ENCODE peak calls at places on chromosome 22, in nine cellular contexts. One of them, this sample, is unnamed.

GRCh38 chr22:28917747-28918543 is 34.6 kb downstream of the ZNRF3 start:
- DNase-seq in right cardiac atrium: peak
- DNase-seq in psoas muscle: no peak
- DNase-seq in COR-L47: no peak
- DNase-seq in choroid plexus epithelial cell: peak
- DNase-seq in stimulated activated CD4-positive, alpha-beta T cell treated with anti-CD3 and anti-CD28 coated beads, Interleukin-2, amount 100 ng/mL, for 48 hours: no peak
- DNase-seq in brain microvascular endothelial cell: no peak
- DNase-seq in brain pericyte: peak
- DNase-seq in GM23248: no peak
- DNase-seq in this sample: peak

GRCh38 chr22:45216133-45217003 is 24.3 kb downstream of the KIAA0930 start:
- DNase-seq in GM23248: peak
- DNase-seq in choroid plexus epithelial cell: peak
- DNase-seq in COR-L47: no peak
- DNase-seq in psoas muscle: peak
- DNase-seq in brain microvascular endothelial cell: peak
- DNase-seq in stimulated activated CD4-positive, alpha-beta T cell treated with anti-CD3 and anti-CD28 coated beads, Interleukin-2, amount 100 ng/mL, for 48 hours: no peak
- DNase-seq in right cardiac atrium: no peak
- DNase-seq in brain pericyte: peak
- DNase-seq in this sample: peak

GRCh38 chr22:20218981-20219380 is 49.1 kb downstream of the RTN4R start:
- DNase-seq in stimulated activated CD4-positive, alpha-beta T cell treated with anti-CD3 and anti-CD28 coated beads, Interleukin-2, amount 100 ng/mL, for 48 hours: no peak
- DNase-seq in right cardiac atrium: no peak
- DNase-seq in GM23248: no peak
- DNase-seq in brain microvascular endothelial cell: no peak
- DNase-seq in choroid plexus epithelial cell: no peak
- DNase-seq in COR-L47: no peak
- DNase-seq in psoas muscle: no peak
- DNase-seq in brain pericyte: no peak
- DNase-seq in this sample: no peak

GRCh38 chr22:46754110-46754799 is 8.2 kb upstream of the TBC1D22A start:
- DNase-seq in brain microvascular endothelial cell: peak
- DNase-seq in choroid plexus epithelial cell: peak
- DNase-seq in right cardiac atrium: peak
- DNase-seq in stimulated activated CD4-positive, alpha-beta T cell treated with anti-CD3 and anti-CD28 coated beads, Interleukin-2, amount 100 ng/mL, for 48 hours: no peak
- DNase-seq in GM23248: peak
- DNase-seq in brain pericyte: no peak
- DNase-seq in psoas muscle: peak
- DNase-seq in COR-L47: no peak
- DNase-seq in this sample: peak

GRCh38 chr22:38943181-38943580 is 14.2 kb upstream of the APOBEC3A start:
- DNase-seq in brain microvascular endothelial cell: no peak
- DNase-seq in brain pericyte: no peak
- DNase-seq in GM23248: no peak
- DNase-seq in right cardiac atrium: no peak
- DNase-seq in psoas muscle: no peak
- DNase-seq in stimulated activated CD4-positive, alpha-beta T cell treated with anti-CD3 and anti-CD28 coated beads, Interleukin-2, amount 100 ng/mL, for 48 hours: no peak
- DNase-seq in COR-L47: no peak
- DNase-seq in choroid plexus epithelial cell: no peak
- DNase-seq in this sample: no peak

GRCh38 chr22:22810018-22810427 is 77.6 kb upstream of the IGLL5 start:
- DNase-seq in right cardiac atrium: peak
- DNase-seq in brain pericyte: no peak
- DNase-seq in stimulated activated CD4-positive, alpha-beta T cell treated with anti-CD3 and anti-CD28 coated beads, Interleukin-2, amount 100 ng/mL, for 48 hours: peak
- DNase-seq in choroid plexus epithelial cell: no peak
- DNase-seq in GM23248: no peak
- DNase-seq in psoas muscle: peak
- DNase-seq in brain microvascular endothelial cell: no peak
- DNase-seq in COR-L47: peak
- DNase-seq in this sample: peak

GRCh38 chr22:48236261-48236660 is 1473.8 kb downstream of the TBC1D22A start:
- DNase-seq in psoas muscle: no peak
- DNase-seq in brain microvascular endothelial cell: no peak
- DNase-seq in stimulated activated CD4-positive, alpha-beta T cell treated with anti-CD3 and anti-CD28 coated beads, Interleukin-2, amount 100 ng/mL, for 48 hours: no peak
- DNase-seq in right cardiac atrium: no peak
- DNase-seq in COR-L47: no peak
- DNase-seq in choroid plexus epithelial cell: no peak
- DNase-seq in GM23248: no peak
- DNase-seq in brain pericyte: no peak
- DNase-seq in this sample: no peak

GRCh38 chr22:25120093-25120561 is 79.5 kb upstream of the CRYBB3 start:
- DNase-seq in GM23248: no peak
- DNase-seq in brain microvascular endothelial cell: no peak
- DNase-seq in brain pericyte: no peak
- DNase-seq in stimulated activated CD4-positive, alpha-beta T cell treated with anti-CD3 and anti-CD28 coated beads, Interleukin-2, amount 100 ng/mL, for 48 hours: no peak
- DNase-seq in choroid plexus epithelial cell: no peak
- DNase-seq in COR-L47: no peak
- DNase-seq in right cardiac atrium: no peak
- DNase-seq in psoas muscle: peak
- DNase-seq in this sample: no peak

GRCh38 chr22:20514658-20515406 is 7.4 kb downstream of the MED15 start:
- DNase-seq in psoas muscle: peak
- DNase-seq in stimulated activated CD4-positive, alpha-beta T cell treated with anti-CD3 and anti-CD28 coated beads, Interleukin-2, amount 100 ng/mL, for 48 hours: no peak
- DNase-seq in brain microvascular endothelial cell: peak
- DNase-seq in COR-L47: no peak
- DNase-seq in GM23248: peak
- DNase-seq in right cardiac atrium: no peak
- DNase-seq in choroid plexus epithelial cell: peak
- DNase-seq in brain pericyte: no peak
- DNase-seq in this sample: peak

GRCh38 chr22:31615940-31616314 is 46.1 kb downstream of the PISD start:
- DNase-seq in right cardiac atrium: peak
- DNase-seq in psoas muscle: no peak
- DNase-seq in stimulated activated CD4-positive, alpha-beta T cell treated with anti-CD3 and anti-CD28 coated beads, Interleukin-2, amount 100 ng/mL, for 48 hours: no peak
- DNase-seq in choroid plexus epithelial cell: no peak
- DNase-seq in brain microvascular endothelial cell: no peak
- DNase-seq in brain pericyte: no peak
- DNase-seq in COR-L47: no peak
- DNase-seq in GM23248: no peak
- DNase-seq in this sample: no peak

GRCh38 chr22:45336971-45337431 is 27.3 kb downstream of the FAM118A start:
- DNase-seq in COR-L47: peak
- DNase-seq in psoas muscle: peak
- DNase-seq in brain microvascular endothelial cell: no peak
- DNase-seq in right cardiac atrium: peak
- DNase-seq in choroid plexus epithelial cell: no peak
- DNase-seq in brain pericyte: no peak
- DNase-seq in GM23248: peak
- DNase-seq in stimulated activated CD4-positive, alpha-beta T cell treated with anti-CD3 and anti-CD28 coated beads, Interleukin-2, amount 100 ng/mL, for 48 hours: no peak
- DNase-seq in this sample: peak

GRCh38 chr22:17007852-17008731 is at the start of gene GAB4:
- DNase-seq in GM23248: no peak
- DNase-seq in brain microvascular endothelial cell: no peak
- DNase-seq in COR-L47: no peak
- DNase-seq in brain pericyte: no peak
- DNase-seq in psoas muscle: peak
- DNase-seq in choroid plexus epithelial cell: no peak
- DNase-seq in stimulated activated CD4-positive, alpha-beta T cell treated with anti-CD3 and anti-CD28 coated beads, Interleukin-2, amount 100 ng/mL, for 48 hours: no peak
- DNase-seq in right cardiac atrium: no peak
- DNase-seq in this sample: no peak

GRCh38 chr22:47967841-47968240 is 1205.4 kb downstream of the TBC1D22A start:
- DNase-seq in stimulated activated CD4-positive, alpha-beta T cell treated with anti-CD3 and anti-CD28 coated beads, Interleukin-2, amount 100 ng/mL, for 48 hours: no peak
- DNase-seq in brain microvascular endothelial cell: no peak
- DNase-seq in brain pericyte: no peak
- DNase-seq in psoas muscle: no peak
- DNase-seq in GM23248: no peak
- DNase-seq in right cardiac atrium: no peak
- DNase-seq in COR-L47: no peak
- DNase-seq in choroid plexus epithelial cell: no peak
- DNase-seq in this sample: no peak

GRCh38 chr22:47034905-47035419 is 272.5 kb downstream of the TBC1D22A start:
- DNase-seq in brain pericyte: no peak
- DNase-seq in COR-L47: peak
- DNase-seq in GM23248: no peak
- DNase-seq in stimulated activated CD4-positive, alpha-beta T cell treated with anti-CD3 and anti-CD28 coated beads, Interleukin-2, amount 100 ng/mL, for 48 hours: no peak
- DNase-seq in psoas muscle: peak
- DNase-seq in choroid plexus epithelial cell: no peak
- DNase-seq in brain microvascular endothelial cell: no peak
- DNase-seq in right cardiac atrium: peak
- DNase-seq in this sample: no peak

GRCh38 chr22:40583058-40583741 is 53.3 kb downstream of the MRTFA start:
- DNase-seq in brain microvascular endothelial cell: no peak
- DNase-seq in brain pericyte: no peak
- DNase-seq in choroid plexus epithelial cell: no peak
- DNase-seq in psoas muscle: no peak
- DNase-seq in stimulated activated CD4-positive, alpha-beta T cell treated with anti-CD3 and anti-CD28 coated beads, Interleukin-2, amount 100 ng/mL, for 48 hours: no peak
- DNase-seq in right cardiac atrium: no peak
- DNase-seq in COR-L47: no peak
- DNase-seq in GM23248: no peak
- DNase-seq in this sample: no peak

GRCh38 chr22:29994941-29995340 is 85.3 kb upstream of the HORMAD2 start:
- DNase-seq in stimulated activated CD4-positive, alpha-beta T cell treated with anti-CD3 and anti-CD28 coated beads, Interleukin-2, amount 100 ng/mL, for 48 hours: no peak
- DNase-seq in brain pericyte: no peak
- DNase-seq in choroid plexus epithelial cell: peak
- DNase-seq in right cardiac atrium: no peak
- DNase-seq in COR-L47: no peak
- DNase-seq in GM23248: peak
- DNase-seq in brain microvascular endothelial cell: peak
- DNase-seq in psoas muscle: no peak
- DNase-seq in this sample: peak

GRCh38 chr22:42635531-42635930 is 4.9 kb downstream of the ATP5MGL start:
- DNase-seq in brain pericyte: no peak
- DNase-seq in COR-L47: no peak
- DNase-seq in right cardiac atrium: peak
- DNase-seq in GM23248: peak
- DNase-seq in psoas muscle: peak
- DNase-seq in choroid plexus epithelial cell: peak
- DNase-seq in stimulated activated CD4-positive, alpha-beta T cell treated with anti-CD3 and anti-CD28 coated beads, Interleukin-2, amount 100 ng/mL, for 48 hours: no peak
- DNase-seq in brain microvascular endothelial cell: peak
- DNase-seq in this sample: peak

GRCh38 chr22:30206964-30207363 is 39.6 kb downstream of the LIF start:
- DNase-seq in GM23248: peak
- DNase-seq in COR-L47: no peak
- DNase-seq in right cardiac atrium: peak
- DNase-seq in brain pericyte: no peak
- DNase-seq in stimulated activated CD4-positive, alpha-beta T cell treated with anti-CD3 and anti-CD28 coated beads, Interleukin-2, amount 100 ng/mL, for 48 hours: no peak
- DNase-seq in brain microvascular endothelial cell: peak
- DNase-seq in psoas muscle: no peak
- DNase-seq in choroid plexus epithelial cell: peak
- DNase-seq in this sample: peak

GRCh38 chr22:37601540-37602442 is 6.8 kb upstream of the GGA1 start:
- DNase-seq in choroid plexus epithelial cell: peak
- DNase-seq in GM23248: peak
- DNase-seq in COR-L47: no peak
- DNase-seq in right cardiac atrium: no peak
- DNase-seq in psoas muscle: no peak
- DNase-seq in brain pericyte: no peak
- DNase-seq in brain microvascular endothelial cell: peak
- DNase-seq in stimulated activated CD4-positive, alpha-beta T cell treated with anti-CD3 and anti-CD28 coated beads, Interleukin-2, amount 100 ng/mL, for 48 hours: no peak
- DNase-seq in this sample: peak

GRCh38 chr22:46579751-46580449 is 40.3 kb upstream of the GRAMD4 start:
- DNase-seq in right cardiac atrium: peak
- DNase-seq in psoas muscle: peak
- DNase-seq in brain pericyte: no peak
- DNase-seq in COR-L47: no peak
- DNase-seq in choroid plexus epithelial cell: no peak
- DNase-seq in GM23248: no peak
- DNase-seq in brain microvascular endothelial cell: no peak
- DNase-seq in stimulated activated CD4-positive, alpha-beta T cell treated with anti-CD3 and anti-CD28 coated beads, Interleukin-2, amount 100 ng/mL, for 48 hours: no peak
- DNase-seq in this sample: no peak

GRCh38 chr22:23565288-23565941 is 14.7 kb downstream of the IGLL1 start:
- DNase-seq in choroid plexus epithelial cell: peak
- DNase-seq in GM23248: no peak
- DNase-seq in brain microvascular endothelial cell: no peak
- DNase-seq in psoas muscle: peak
- DNase-seq in stimulated activated CD4-positive, alpha-beta T cell treated with anti-CD3 and anti-CD28 coated beads, Interleukin-2, amount 100 ng/mL, for 48 hours: peak
- DNase-seq in brain pericyte: no peak
- DNase-seq in COR-L47: no peak
- DNase-seq in right cardiac atrium: no peak
- DNase-seq in this sample: no peak